ENCODE peak calls at places on chromosomes 1 and 21, in ten cellular contexts. P is vagina; R is CD8-positive, alpha-beta T cell; G is fibroblast of lung; T is Panc1; X is mammary epithelial cell; K is heart right ventricle; C is lower lobe of right lung; S is ovary; U is BE2C. A is an unnamed sample.

GRCh38 chr1:235423214-235423652 is 56.0 kb downstream of the TBCE start:
- DNase-seq in P (no peak), R (peak; percentile 35), G (no peak), T (no peak), X (no peak), K (no peak), C (no peak), S (no peak), U (no peak), A (peak; percentile 70)

GRCh38 chr1:236280438-236281285 is 1.1 kb downstream of the ERO1B start:
- DNase-seq in P (no peak), R (peak; percentile 37), G (no peak), T (no peak), X (peak; percentile 5), K (no peak), C (no peak), S (no peak), U (no peak), A (peak; percentile 19)

GRCh38 chr1:217029311-217030157 is 306.3 kb upstream of the ESRRG start:
- DNase-seq in P (no peak), R (no peak), G (peak; percentile 89), T (no peak), X (peak; percentile 95), K (no peak), C (peak; percentile 50), S (no peak), U (no peak), A (no peak)

GRCh38 chr1:61585714-61586113 is 139.2 kb downstream of the TM2D1 start:
- DNase-seq in P (no peak), R (no peak), G (no peak), T (no peak), X (peak; percentile 52), K (no peak), C (no peak), S (no peak), U (no peak), A (no peak)

GRCh38 chr1:171160611-171161354 is 24.3 kb upstream of the FMO2 start:
- DNase-seq in P (no peak), R (no peak), G (no peak), T (no peak), X (no peak), K (no peak), C (no peak), S (no peak), U (no peak), A (no peak)

GRCh38 chr1:46372440-46372839 is 21.7 kb upstream of the FAAH start:
- DNase-seq in P (no peak), R (no peak), G (no peak), T (no peak), X (no peak), K (no peak), C (no peak), S (no peak), U (no peak), A (no peak)

GRCh38 chr1:62271932-62272728 is 47.1 kb downstream of the KANK4 start:
- DNase-seq in P (no peak), R (peak; percentile 45), G (no peak), T (no peak), X (no peak), K (no peak), C (no peak), S (no peak), U (peak; percentile 40), A (peak; percentile 48)

GRCh38 chr1:204503122-204503912 is 8.7 kb upstream of the PIK3C2B start:
- DNase-seq in P (no peak), R (no peak), G (peak; percentile 52), T (no peak), X (peak; percentile 56), K (no peak), C (no peak), S (no peak), U (no peak), A (peak; percentile 39)

GRCh38 chr1:179831852-179832699 is 45.5 kb downstream of the TOR1AIP2 start:
- DNase-seq in P (no peak), R (no peak), G (peak; percentile 63), T (no peak), X (no peak), K (no peak), C (no peak), S (no peak), U (no peak), A (peak; percentile 47)

GRCh38 chr1:235486321-235486720 is 17.9 kb downstream of the B3GALNT2 start:
- DNase-seq in P (no peak), R (no peak), G (peak; percentile 38), T (no peak), X (no peak), K (no peak), C (no peak), S (no peak), U (no peak), A (no peak)

GRCh38 chr1:86645866-86646647 is 58.3 kb upstream of the SH3GLB1 start:
- DNase-seq in P (no peak), R (no peak), G (no peak), T (no peak), X (peak; percentile 27), K (no peak), C (no peak), S (no peak), U (no peak), A (no peak)

GRCh38 chr1:53739109-53739681 is at the start of gene GLIS1:
- DNase-seq in P (no peak), R (peak; percentile 20), G (peak; percentile 86), T (no peak), X (peak; percentile 70), K (peak; percentile 86), C (peak; percentile 74), S (peak; percentile 83), U (peak; percentile 89), A (no peak)

GRCh38 chr1:163168053-163168452 is 34.7 kb downstream of the RGS5 start:
- DNase-seq in P (no peak), R (no peak), G (peak; percentile 99), T (peak; percentile 75), X (peak; percentile 87), K (no peak), C (no peak), S (no peak), U (no peak), A (no peak)

GRCh38 chr21:34126691-34127090 is 53.3 kb downstream of the MRPS6 start:
- DNase-seq in P (no peak), R (no peak), G (peak; percentile 81), T (no peak), X (peak; percentile 84), K (no peak), C (no peak), S (no peak), U (no peak), A (no peak)
- H3K4me1 ChIP-seq in P (peaks cover 56% of the 10 kb centered on the region), R (peaks cover 45% of the 10 kb centered on the region), G (peaks cover 21% of the 10 kb centered on the region), T (peaks cover 49% of the 10 kb centered on the region), X (peaks cover 40% of the 10 kb centered on the region), K (peaks cover 51% of the 10 kb centered on the region), C (peaks cover 26% of the 10 kb centered on the region), S (peaks cover 28% of the 10 kb centered on the region), U (peaks cover 10% of the 10 kb centered on the region), A (peaks cover 23% of the 10 kb centered on the region)

DNA sequence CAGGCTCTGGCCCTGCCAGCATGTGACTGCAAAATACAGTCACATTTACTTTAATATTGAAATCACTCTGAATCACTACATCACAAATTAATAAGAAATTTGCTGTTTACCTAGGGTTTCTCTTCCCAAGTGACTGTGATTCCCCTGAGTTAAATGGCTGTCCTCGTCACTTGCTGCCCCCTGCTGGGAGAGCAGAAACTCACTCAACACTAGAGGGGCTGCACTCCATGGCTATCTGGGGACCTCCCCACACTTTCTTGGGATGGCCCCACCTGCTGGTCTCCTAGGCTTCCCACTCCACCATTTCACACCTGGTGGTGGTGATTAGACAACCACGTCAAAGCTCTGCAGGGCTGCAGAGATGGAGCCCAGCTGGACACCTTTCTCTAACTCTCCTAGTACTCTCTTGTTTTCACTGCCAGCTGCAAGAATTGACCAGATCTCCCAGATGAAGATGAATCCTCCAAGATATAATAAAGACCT is 63.4 kb downstream of the CD2 start:
- DNase-seq in P (no peak), R (peak; percentile 77), G (peak; percentile 21), T (peak; percentile 8), X (peak; percentile 63), K (peak; percentile 29), C (peak; percentile 57), S (no peak), U (peak; percentile 66), A (peak; percentile 85)
- TF ChIP-seq CTCF in P (peak; percentile 37), R (peak; percentile 80), G (peak; percentile 47), T (peak; percentile 70), X (peak; percentile 78), K (peak; percentile 59), C (peak; percentile 60), S (no peak), U (peak; percentile 87), A (peak; percentile 93)

GRCh38 chr21:31370281-31370892 is 26.3 kb upstream of the TIAM1 start:
- DNase-seq in P (no peak), R (no peak), G (no peak), T (no peak), X (no peak), K (no peak), C (no peak), S (no peak), U (no peak), A (no peak)

GRCh38 chr21:31374430-31374829 is 30.4 kb upstream of the TIAM1 start:
- DNase-seq in P (no peak), R (no peak), G (no peak), T (no peak), X (no peak), K (no peak), C (no peak), S (no peak), U (no peak), A (no peak)

GRCh38 chr21:31372176-31372765 is 28.2 kb upstream of the TIAM1 start:
- DNase-seq in P (no peak), R (no peak), G (peak; percentile 30), T (no peak), X (peak; percentile 73), K (no peak), C (no peak), S (no peak), U (no peak), A (no peak)

GRCh38 chr21:31371715-31372114 is 27.7 kb upstream of the TIAM1 start:
- DNase-seq in P (no peak), R (no peak), G (peak; percentile 21), T (no peak), X (no peak), K (no peak), C (no peak), S (no peak), U (no peak), A (no peak)

GRCh38 chr21:31370893-31371652 is 27.0 kb upstream of the TIAM1 start:
- DNase-seq in P (no peak), R (no peak), G (peak; percentile 70), T (no peak), X (no peak), K (no peak), C (no peak), S (no peak), U (no peak), A (no peak)
- H3K4me1 ChIP-seq in P (no peaks in the 10 kb centered on the region), R (no peaks in the 10 kb centered on the region), G (no peaks in the 10 kb centered on the region), T (no peaks in the 10 kb centered on the region), X (peaks cover 23% of the 10 kb centered on the region), K (no peaks in the 10 kb centered on the region), C (no peaks in the 10 kb centered on the region), S (peaks cover 2% of the 10 kb centered on the region), U (no peaks in the 10 kb centered on the region), A (peaks cover 9% of the 10 kb centered on the region)

DNA sequence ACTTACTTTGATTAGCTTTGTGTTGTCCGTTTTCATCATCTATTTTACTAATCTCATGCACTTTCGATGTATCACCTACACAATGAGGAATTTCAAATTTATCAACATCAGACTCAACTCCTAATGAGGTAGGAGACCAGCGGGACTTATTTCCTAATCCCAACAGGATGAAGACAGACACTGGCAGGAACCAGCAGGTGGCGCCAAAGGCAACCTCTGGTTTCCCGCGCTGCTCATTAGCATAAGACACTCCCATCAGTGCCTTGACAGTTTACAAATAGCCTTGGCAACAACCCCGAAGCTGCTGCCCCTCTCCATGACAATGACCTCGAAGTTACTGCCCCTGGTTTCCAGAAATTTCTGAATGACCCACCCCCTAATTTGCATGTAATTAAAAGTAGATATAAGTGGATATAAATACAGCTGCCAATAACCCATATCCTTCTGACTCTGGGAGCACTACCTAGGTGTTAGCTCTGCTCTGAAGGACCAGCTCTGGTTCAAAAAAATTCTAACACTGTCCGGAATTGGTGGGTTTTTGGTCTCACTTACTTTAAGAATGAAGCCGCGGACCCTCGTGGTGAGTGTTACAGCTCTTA is 974.8 kb downstream of the ADGRL2 start:
- DNase-seq in P (no peak), R (no peak), G (peak; percentile 17), T (peak; percentile 15), X (peak; percentile 3), K (peak; percentile 21), C (peak; percentile 52), S (no peak), U (peak; percentile 68), A (peak; percentile 13)
- TF ChIP-seq CTCF in P (no peak), R (no peak), G (no peak), T (peak; percentile 84), X (peak; percentile 47), K (peak; percentile 55), C (peak; percentile 46), S (no peak), U (peak; percentile 77), A (peak; percentile 58)